ENCODE peak calls at places on chromosomes 13 and 19, in six cellular contexts. O is naive thymus-derived CD4-positive, alpha-beta T cell; K is neuronal stem cell; M is cardiac muscle cell; Y is endodermal cell; A is CD8-positive, alpha-beta T cell. S is an unnamed sample. For H3K9me3 and H3K36me3, the result is how much of the 10 kb centered on the place peaks cover.

GRCh38 chr19:41350735-41351338 is 2.9 kb downstream of the TGFB1 start:
- DNase-seq in M (no peak), Y (no peak), O (no peak), A (no peak), K (no peak), S (peak)

GRCh38 chr13:76820759-76821158 is 65.4 kb downstream of the KCTD12 start:
- DNase-seq in Y (no peak), M (no peak), A (no peak), K (no peak), O (no peak), S (no peak)

GRCh38 chr13:83753912-83754624 is 128.2 kb downstream of the SLITRK1 start:
- DNase-seq in K (no peak), Y (no peak), M (no peak), A (no peak), O (no peak), S (no peak)

GRCh38 chr13:43411741-43412140 is 375.0 kb downstream of the ENOX1 start:
- DNase-seq in Y (no peak), M (no peak), A (no peak), K (no peak), O (no peak), S (no peak)

GRCh38 chr19:30696514-30696913 is 324.3 kb downstream of the ZNF536 start:
- DNase-seq in A (no peak), O (no peak), M (peak), K (no peak), Y (peak), S (peak)

GRCh38 chr13:73850104-73850898 is 283.9 kb downstream of the KLF12 start:
- DNase-seq in K (no peak), O (no peak), Y (no peak), A (no peak), M (no peak), S (no peak)

GRCh38 chr19:5891572-5891937 is 12.0 kb downstream of the NDUFA11 start:
- DNase-seq in K (no peak), Y (no peak), O (no peak), M (no peak), A (no peak), S (no peak)

GRCh38 chr19:45428385-45429231 is 4.9 kb upstream of the ERCC1 start:
- DNase-seq in K (no peak), O (no peak), Y (peak), A (no peak), M (peak), S (no peak)

GRCh38 chr19:45528149-45528743 is 21.0 kb downstream of the VASP start:
- DNase-seq in K (no peak), Y (peak), O (no peak), A (no peak), M (no peak), S (peak)

GRCh38 chr19:1767464-1767933 is 14.2 kb downstream of the ONECUT3 start:
- DNase-seq in Y (peak), M (peak), A (peak), K (peak), O (peak), S (no peak)

GRCh38 chr19:35719402-35720162 is 1.8 kb downstream of the KMT2B start:
- DNase-seq in A (no peak), O (no peak), K (no peak), Y (no peak), M (no peak), S (no peak)
- H3K4me3 ChIP-seq in A (no peak), O (no peak), K (peak), Y (peak), M (peak), S (peak)

DNA sequence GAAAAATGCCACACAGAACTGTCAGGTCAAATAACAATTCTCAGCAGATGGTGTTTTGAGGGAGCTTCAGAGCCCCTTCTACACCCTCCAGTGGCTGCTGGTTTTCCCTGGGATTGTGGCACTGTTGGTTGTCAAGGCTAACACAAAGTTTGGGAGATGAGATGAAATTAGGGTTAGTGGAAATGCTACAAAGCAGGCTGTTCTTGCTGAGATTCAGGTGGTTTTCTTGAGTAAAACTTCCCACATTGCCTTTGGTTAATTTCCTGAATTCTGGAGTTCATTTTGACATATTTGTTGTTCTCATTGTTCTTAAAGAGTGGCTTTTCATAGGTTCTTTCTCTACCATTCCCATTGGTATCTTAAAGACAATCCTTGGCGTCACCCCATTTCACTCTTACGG is 22.1 kb downstream of the MED4 start:
- DNase-seq in K (no peak), Y (no peak), O (no peak), A (no peak), M (no peak), S (no peak)
- H3K9me3 ChIP-seq in K (under half), Y (half or more), O (under half), A (under half), M (under half), S (under half)

GRCh38 chr19:38840583-38840968 is 9.0 kb upstream of the ECH1 start:
- DNase-seq in A (no peak), M (no peak), Y (no peak), O (no peak), K (no peak), S (no peak)
- H3K36me3 ChIP-seq in A (half or more), M (half or more), Y (half or more), O (half or more), K (half or more), S (half or more)

DNA sequence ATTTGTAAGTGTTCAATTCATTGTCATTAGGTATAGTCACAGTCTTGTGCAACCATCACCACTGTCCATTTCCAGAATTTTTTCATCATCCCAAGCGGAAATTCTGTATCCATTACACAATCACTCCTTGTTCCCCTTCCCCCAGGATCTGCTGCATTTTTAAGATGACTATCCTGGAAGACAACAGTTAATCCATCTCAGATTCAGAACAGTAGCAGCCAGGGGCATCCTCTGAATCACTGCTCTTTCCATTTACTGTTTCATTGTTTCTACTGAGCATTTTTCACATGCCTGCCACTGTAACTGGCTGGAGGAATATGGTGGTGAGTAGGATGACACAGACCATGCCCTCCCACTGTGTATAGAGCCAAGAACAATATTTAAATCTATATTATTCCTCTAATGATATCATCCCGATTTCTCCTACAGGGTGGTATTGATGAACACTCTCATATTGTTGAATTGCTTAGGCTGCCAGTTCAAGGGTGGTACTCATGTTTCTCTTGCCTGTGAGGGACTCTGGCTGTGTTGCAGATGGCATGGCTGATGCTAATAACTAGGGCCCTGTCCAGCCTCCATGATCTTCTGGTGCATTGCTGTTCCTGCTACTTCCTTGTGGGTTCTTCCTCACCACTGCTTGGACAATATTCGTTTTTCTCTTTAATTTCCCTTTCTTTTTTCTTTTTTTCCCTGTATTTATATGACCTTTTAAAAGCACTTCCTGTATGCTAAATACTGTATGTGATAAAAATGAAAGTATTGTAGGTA is 59.0 kb downstream of the WDFY2 start:
- DNase-seq in O (no peak), A (no peak), K (no peak), M (no peak), Y (peak), S (no peak)
- H3K4me3 ChIP-seq in O (no peak), A (no peak), K (no peak), M (no peak), Y (no peak), S (no peak)

DNA sequence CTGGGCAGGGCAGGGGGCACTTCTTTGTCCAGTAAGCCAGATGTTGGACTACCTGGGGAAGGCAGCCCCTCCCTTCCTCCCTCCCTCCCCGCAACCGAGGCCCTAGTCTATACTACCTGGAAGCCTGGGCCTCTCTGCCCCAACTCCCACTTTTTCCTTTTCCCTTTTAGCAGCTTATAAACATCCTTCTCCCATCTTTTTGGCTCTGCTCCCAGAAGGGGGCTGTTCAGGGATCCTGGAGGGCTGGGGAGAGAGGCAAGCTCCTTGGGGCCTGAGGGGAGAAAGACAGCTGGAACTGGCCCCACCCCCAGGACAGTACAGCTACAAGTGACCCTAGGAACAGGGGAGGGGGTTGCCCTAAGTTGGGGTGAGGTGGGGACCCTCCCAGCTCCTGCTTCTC is 44.9 kb downstream of the LYL1 start:
- DNase-seq in Y (no peak), A (no peak), M (no peak), K (no peak), O (no peak), S (no peak)
- H3K9me3 ChIP-seq in Y (under half), A (under half), M (under half), K (under half), O (under half), S (under half)

DNA sequence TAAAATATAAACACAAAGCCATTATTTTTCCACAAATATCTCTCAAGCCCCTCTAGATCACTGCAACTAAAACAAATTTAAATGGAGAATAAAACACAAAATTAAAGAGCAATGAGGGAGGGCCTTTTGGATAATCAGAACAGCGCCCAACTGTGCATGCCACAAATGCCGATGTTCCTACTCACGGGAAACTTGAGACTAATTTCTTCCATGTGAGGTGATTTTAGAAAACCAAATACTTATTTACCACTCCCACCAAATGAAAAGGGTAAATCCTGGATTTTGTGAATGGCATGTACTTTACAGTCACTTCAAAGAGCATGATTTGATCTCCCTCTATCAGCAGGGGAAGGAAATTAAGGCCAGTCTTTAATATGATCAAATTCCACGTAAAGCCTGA is 74.8 kb downstream of the SLC7A1 start:
- DNase-seq in K (no peak), M (no peak), A (no peak), O (no peak), Y (no peak), S (no peak)
- H3K36me3 ChIP-seq in K (under half), M (under half), A (under half), O (under half), Y (half or more), S (under half)

DNA sequence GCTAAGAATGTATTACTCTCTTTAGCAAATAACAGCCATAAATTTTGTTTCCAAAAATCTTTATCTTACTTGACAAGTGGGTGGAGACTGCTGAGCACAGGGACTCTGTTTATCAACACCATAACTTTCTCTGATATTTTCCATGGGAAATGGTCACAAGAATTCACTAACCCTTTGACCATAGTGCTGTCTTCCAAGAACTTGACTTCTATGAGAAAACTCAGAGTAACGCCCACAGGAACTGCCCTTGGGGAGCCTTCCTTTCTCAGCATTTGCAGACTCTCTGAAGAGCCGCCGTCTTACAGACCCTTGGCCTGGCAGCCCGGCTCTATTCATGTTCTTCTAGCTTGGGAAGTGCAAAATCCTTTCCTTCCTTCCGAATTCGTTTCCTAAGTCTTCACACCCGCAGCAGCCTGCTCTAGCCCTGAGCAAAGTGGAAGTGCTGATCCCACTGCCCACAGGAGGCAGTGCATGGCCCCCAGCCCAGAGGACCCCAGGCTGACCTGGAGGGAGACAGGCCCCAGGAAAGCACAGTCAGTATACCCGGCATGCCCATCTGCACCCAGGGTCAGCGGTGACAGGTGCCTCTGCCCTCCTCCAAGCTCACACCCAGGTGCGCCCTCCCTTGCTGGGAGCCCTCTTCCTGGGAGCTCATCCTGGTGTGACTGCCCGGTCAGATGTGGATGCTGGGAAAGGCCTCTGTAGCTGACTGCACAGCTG is 10.2 kb downstream of the GAS6 start:
- DNase-seq in M (no peak), K (no peak), A (no peak), O (no peak), Y (peak), S (no peak)
- H3K4me3 ChIP-seq in M (no peak), K (no peak), A (no peak), O (no peak), Y (no peak), S (no peak)

DNA sequence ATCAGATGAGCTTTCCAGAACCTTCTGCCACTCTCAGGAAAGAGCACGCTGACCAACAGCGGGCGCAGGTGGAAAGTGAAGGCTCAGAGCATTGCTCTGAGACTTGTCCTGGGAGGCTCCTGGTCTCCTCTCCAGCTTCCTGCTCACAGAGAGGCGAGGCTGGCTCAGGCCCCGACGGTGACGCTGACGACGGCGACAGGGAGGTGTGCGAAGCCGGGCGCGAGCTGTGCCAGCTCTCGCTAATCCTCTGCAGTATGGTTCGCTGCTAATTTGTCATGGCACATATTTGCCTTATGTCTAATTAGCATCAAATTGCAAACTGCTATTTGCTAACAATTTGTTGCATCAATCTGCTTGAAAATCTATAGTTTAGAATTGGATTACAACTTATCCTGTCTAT is 469.9 kb upstream of the ZNF507 start:
- DNase-seq in A (no peak), O (no peak), M (no peak), Y (no peak), K (no peak), S (no peak)
- H3K9me3 ChIP-seq in A (under half), O (under half), M (under half), Y (under half), K (under half), S (under half)

GRCh38 chr19:36082916-36083315 is 28.0 kb upstream of the OVOL3 start:
- DNase-seq in K (no peak), Y (no peak), M (no peak), O (no peak), A (no peak), S (no peak)

GRCh38 chr19:36081894-36082293 is 27.2 kb downstream of the WDR62 start:
- DNase-seq in A (no peak), M (no peak), Y (no peak), O (no peak), K (no peak), S (no peak)

GRCh38 chr19:36084231-36085009 is 26.5 kb upstream of the OVOL3 start:
- DNase-seq in M (no peak), Y (no peak), A (no peak), K (no peak), O (no peak), S (no peak)

GRCh38 chr19:36089847-36090246 is 21.1 kb upstream of the OVOL3 start:
- DNase-seq in K (no peak), Y (no peak), M (no peak), A (no peak), O (no peak), S (no peak)

DNA sequence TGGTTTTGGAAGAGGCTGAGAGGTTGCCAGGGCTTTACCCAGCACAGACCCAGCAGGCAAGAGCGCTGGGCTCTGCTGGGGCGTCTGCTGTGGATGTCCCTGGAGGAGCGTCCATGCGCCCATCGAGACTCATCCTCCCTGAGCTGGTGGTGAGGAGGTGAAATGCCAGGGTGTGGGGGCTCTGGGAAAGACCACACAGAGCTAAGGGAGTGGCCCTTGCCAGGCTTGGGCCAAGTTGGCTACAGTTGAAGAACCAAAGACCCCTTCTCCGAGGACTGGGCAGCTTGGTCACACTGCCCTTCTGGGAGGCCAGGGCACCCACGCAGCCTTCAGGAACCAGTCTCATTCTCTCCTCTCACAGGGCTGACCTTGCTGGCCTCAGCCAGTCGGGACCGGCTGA is 24.6 kb upstream of the OVOL3 start:
- DNase-seq in K (no peak), A (no peak), O (no peak), M (no peak), Y (no peak), S (no peak)
- H3K36me3 ChIP-seq in K (half or more), A (under half), O (under half), M (under half), Y (half or more), S (under half)

S was measured in small intestine.